ENCODE peak calls at places on chromosomes 7 and 10, in five cellular contexts. X is Peyer's patch, H is tibial nerve, T is thyroid gland, O is stomach. M is an unnamed sample. For H3K36me3, the result is how much of the 10 kb centered on the place peaks cover.

GRCh38 chr7:91657386-91658120 is 222.9 kb downstream of the MTERF1 start:
- DNase-seq in X (no peak), H (no peak), T (no peak), O (no peak), M (no peak)

GRCh38 chr7:97772034-97772891 is 40.4 kb downstream of the TAC1 start:
- DNase-seq in X (no peak), H (no peak), T (no peak), O (no peak), M (no peak)

GRCh38 chr10:83801983-83802382 is 337.3 kb upstream of the GHITM start:
- DNase-seq in X (no peak), H (no peak), T (no peak), O (no peak), M (no peak)

GRCh38 chr7:108418941-108419340 is 37.3 kb downstream of the NRCAM start:
- DNase-seq in X (no peak), H (no peak), T (no peak), O (no peak), M (no peak)

GRCh38 chr7:106166651-106167342 is 54.7 kb upstream of the SYPL1 start:
- DNase-seq in X (no peak), H (peak), T (peak), O (peak), M (peak)

GRCh38 chr10:58775960-58776574 is 263.4 kb downstream of the BICC1 start:
- DNase-seq in X (no peak), H (no peak), T (no peak), O (no peak), M (peak)

GRCh38 chr10:34815174-34816066 is at the start of gene PARD3:
- DNase-seq in X (peak), H (peak), T (peak), O (peak), M (peak)

GRCh38 chr10:77284797-77285196 is 352.8 kb downstream of the KCNMA1 start:
- DNase-seq in X (no peak), H (no peak), T (no peak), O (no peak), M (no peak)

GRCh38 chr7:89680161-89680560 is 474.1 kb upstream of the STEAP1 start:
- DNase-seq in X (no peak), H (no peak), T (no peak), O (no peak), M (no peak)

GRCh38 chr7:83270407-83270806 is 107.7 kb upstream of the PCLO start:
- DNase-seq in X (no peak), H (no peak), T (no peak), O (no peak), M (no peak)

GRCh38 chr10:6050801-6051445 is 11.2 kb downstream of the IL2RA start:
- DNase-seq in X (peak), H (peak), T (peak), O (peak), M (peak)

GRCh38 chr10:108323274-108323798 is 1158.8 kb upstream of the SORCS1 start:
- DNase-seq in X (no peak), H (no peak), T (no peak), O (no peak), M (no peak)

GRCh38 chr7:77504951-77505350 is 32.1 kb upstream of the PTPN12 start:
- DNase-seq in X (no peak), H (no peak), T (no peak), O (no peak), M (no peak)

GRCh38 chr7:73842248-73842895 is at the start of gene METTL27:
- DNase-seq in X (peak), H (peak), T (peak), O (peak), M (peak)

GRCh38 chr10:104267721-104268690 is 978 bp upstream of the GSTO2 start:
- DNase-seq in X (no peak), H (no peak), T (no peak), O (no peak), M (no peak)

GRCh38 chr7:4040031-4040928 is 641.8 kb upstream of the FOXK1 start:
- DNase-seq in X (no peak), H (no peak), T (no peak), O (no peak), M (no peak)

GRCh38 chr10:74923556-74923955 is 97.2 kb downstream of the KAT6B start:
- DNase-seq in X (no peak), H (no peak), T (peak), O (no peak), M (no peak)

GRCh38 chr7:135333196-135333595 is 99.6 kb downstream of the STRA8 start:
- DNase-seq in X (no peak), H (no peak), T (peak), O (no peak), M (no peak)

GRCh38 chr7:159012353-159013069 is 132.2 kb downstream of the VIPR2 start:
- DNase-seq in X (peak), H (no peak), T (peak), O (peak), M (no peak)

GRCh38 chr10:80159166-80159888 is 26.8 kb downstream of the PLAC9 start:
- DNase-seq in X (peak), H (no peak), T (no peak), O (no peak), M (no peak)

GRCh38 chr7:99825873-99826272 is 1.9 kb upstream of the CYP3A43 start:
- DNase-seq in X (no peak), H (no peak), T (no peak), O (no peak), M (no peak)

GRCh38 chr7:69588773-69589172 is 9.5 kb upstream of the AUTS2 start:
- DNase-seq in X (no peak), H (no peak), T (no peak), O (no peak), M (no peak)

GRCh38 chr10:121598261-121599249 is at the start of gene FGFR2:
- DNase-seq in X (peak), H (peak), T (peak), O (peak), M (peak)

DNA sequence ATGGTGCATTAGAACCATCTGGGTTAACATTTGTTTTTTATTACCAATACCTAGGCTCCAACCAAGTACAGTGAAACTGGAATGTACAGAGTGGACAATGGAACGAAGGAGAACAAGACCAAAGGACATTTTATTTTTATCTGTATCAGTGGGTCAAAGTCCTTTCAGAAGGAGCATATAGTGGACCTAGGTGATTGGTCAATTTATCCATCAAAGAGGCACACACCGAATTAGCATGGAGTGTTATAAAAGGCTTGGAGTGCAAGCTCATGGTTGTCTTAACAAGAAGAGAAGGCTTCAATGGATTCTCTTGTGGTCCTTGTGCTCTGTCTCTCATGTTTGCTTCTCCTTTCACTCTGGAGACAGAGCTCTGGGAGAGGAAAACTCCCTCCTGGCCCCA is at the start of gene CYP2C9:
- DNase-seq in X (no peak), H (no peak), T (no peak), O (no peak), M (no peak)
- TF ChIP-seq POLR2A in X (no peak), H (no peak), T (no peak), O (no peak), M (no peak)

DNA sequence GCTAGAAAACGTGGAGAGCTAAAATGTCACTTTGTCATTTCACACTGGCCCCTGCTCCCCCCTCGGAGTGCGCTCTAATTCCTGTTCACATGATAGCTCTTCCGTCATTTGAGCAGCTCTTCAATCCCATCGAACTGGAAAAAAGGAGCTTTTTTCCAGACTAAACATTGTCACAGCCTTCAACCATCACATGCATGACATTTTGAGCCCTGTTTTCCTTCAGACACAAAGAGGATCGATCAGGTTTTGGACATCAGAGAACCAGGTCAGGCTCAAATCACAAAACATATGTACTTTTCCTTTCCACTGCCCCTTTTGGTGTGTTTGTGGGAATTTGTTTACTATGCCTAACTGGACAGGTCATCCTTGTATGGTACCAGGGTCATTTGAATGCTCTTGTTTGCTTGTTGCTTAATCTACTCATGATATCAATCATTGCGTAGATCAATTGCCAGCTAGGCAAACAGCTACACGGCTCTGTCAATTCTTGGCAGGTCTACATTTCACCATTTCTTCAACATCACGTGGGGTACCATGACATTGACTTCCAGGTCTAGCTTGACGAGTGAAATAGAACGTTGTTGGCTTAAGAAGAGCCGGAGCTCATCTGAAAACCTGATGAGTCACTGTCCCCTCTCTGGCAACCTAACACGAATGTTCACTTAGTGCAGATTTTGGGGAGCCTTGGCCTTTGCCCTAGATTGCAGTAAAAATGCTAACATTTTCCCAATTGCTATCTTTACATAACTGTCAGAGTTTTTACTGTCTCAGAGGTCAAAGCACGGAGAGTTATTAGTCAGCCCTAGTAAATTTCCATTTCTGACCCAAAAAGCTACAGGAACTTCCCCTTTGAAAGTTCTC is 87.3 kb downstream of the LYZL2 start:
- DNase-seq in X (no peak), H (no peak), T (peak), O (no peak), M (peak)
- H3K27ac ChIP-seq in X (peak), H (no peak), T (peak), O (peak), M (peak)

GRCh38 chr10:133366130-133366478 is 7.0 kb downstream of the ECHS1 start:
- DNase-seq in X (no peak), H (no peak), T (no peak), O (no peak), M (no peak)
- H3K36me3 ChIP-seq in X (under half), H (half or more), T (half or more), O (half or more), M (under half)

GRCh38 chr10:48910557-48910956 is 29.1 kb downstream of the LRRC18 start:
- DNase-seq in X (no peak), H (no peak), T (no peak), O (no peak), M (no peak)
- TF ChIP-seq POLR2A in X (no peak), H (no peak), T (no peak), O (no peak), M (no peak)